ENCODE peak calls at places on chromosome 13, in five cellular contexts. M, N, Y, C and X are unnamed samples.

GRCh38 chr13:79775830-79776229 is 294.9 kb downstream of the NDFIP2 start:
- DNase-seq in C (peak; percentile 81), N (peak; percentile 61), Y (no peak), M (peak; percentile 75), X (peak; percentile 9)

GRCh38 chr13:78286748-78287147 is 316.6 kb downstream of the POU4F1 start:
- DNase-seq in N (no peak), M (no peak), C (no peak), Y (no peak), X (no peak)

GRCh38 chr13:71524245-71525002 is 342.6 kb downstream of the DACH1 start:
- DNase-seq in M (no peak), C (no peak), N (no peak), Y (no peak), X (no peak)

GRCh38 chr13:110807546-110807945 is 94.0 kb downstream of the ING1 start:
- DNase-seq in C (no peak), M (no peak), Y (no peak), N (no peak), X (no peak)

GRCh38 chr13:48571121-48571901 is 38.4 kb upstream of the RCBTB2 start:
- DNase-seq in M (no peak), Y (no peak), N (no peak), C (peak; percentile 37), X (no peak)

GRCh38 chr13:81480634-81481033 is 1139.7 kb upstream of the SPRY2 start:
- DNase-seq in N (no peak), Y (no peak), M (no peak), C (peak; percentile 47), X (no peak)

GRCh38 chr13:80655778-80656518 is 315.0 kb upstream of the SPRY2 start:
- DNase-seq in Y (no peak), M (peak; percentile 56), N (no peak), C (peak; percentile 2), X (no peak)

GRCh38 chr13:81017525-81018152 is 676.7 kb upstream of the SPRY2 start:
- DNase-seq in M (no peak), Y (peak; percentile 9), C (peak; percentile 70), N (peak; percentile 70), X (peak; percentile 2)

GRCh38 chr13:48954086-48954485 is 21.6 kb upstream of the FNDC3A start:
- DNase-seq in C (no peak), Y (no peak), M (no peak), N (no peak), X (no peak)

GRCh38 chr13:94494021-94494420 is 14.5 kb upstream of the DCT start:
- DNase-seq in M (no peak), C (no peak), Y (no peak), N (no peak), X (no peak)

GRCh38 chr13:111854403-111854802 is 212.5 kb upstream of the SOX1 start:
- DNase-seq in C (no peak), M (peak; percentile 57), Y (no peak), N (no peak), X (no peak)

GRCh38 chr13:82720961-82721360 is 1161.3 kb downstream of the SLITRK1 start:
- DNase-seq in M (no peak), N (no peak), Y (no peak), C (no peak), X (no peak)

GRCh38 chr13:29548722-29549446 is 46.6 kb downstream of the SLC7A1 start:
- DNase-seq in N (no peak), M (peak; percentile 39), Y (no peak), C (no peak), X (no peak)

GRCh38 chr13:26017196-26017921 is 34.5 kb downstream of the SHISA2 start:
- DNase-seq in N (no peak), Y (no peak), M (no peak), C (no peak), X (no peak)